ENCODE peak calls at places on chromosomes 13 and 19, in five cellular contexts. One of them, this sample, is unnamed. For H3K4me1, the result is how much of the 10 kb centered on the place peaks cover.

GRCh38 chr19:28309072-28309471 is 903.9 kb downstream of the UQCRFS1 start:
- DNase-seq in endothelial cell of umbilical vein: no peak
- DNase-seq in heart left ventricle: no peak
- DNase-seq in IMR-90: no peak
- DNase-seq in uterus: no peak
- DNase-seq in this sample: no peak

GRCh38 chr19:46849610-46850009 is 1.0 kb downstream of the AP2S1 start:
- DNase-seq in endothelial cell of umbilical vein: peak
- DNase-seq in heart left ventricle: no peak
- DNase-seq in IMR-90: no peak
- DNase-seq in uterus: no peak
- DNase-seq in this sample: peak

GRCh38 chr13:91406619-91407018 is 8.2 kb downstream of the GPC5 start:
- DNase-seq in endothelial cell of umbilical vein: peak
- DNase-seq in heart left ventricle: no peak
- DNase-seq in IMR-90: peak
- DNase-seq in uterus: no peak
- DNase-seq in this sample: no peak

GRCh38 chr13:30362869-30363268 is 55.5 kb upstream of the KATNAL1 start:
- DNase-seq in endothelial cell of umbilical vein: no peak
- DNase-seq in heart left ventricle: no peak
- DNase-seq in IMR-90: no peak
- DNase-seq in uterus: no peak
- DNase-seq in this sample: no peak

GRCh38 chr13:112688560-112689497 is 1.0 kb upstream of the ATP11A start:
- DNase-seq in endothelial cell of umbilical vein: peak
- DNase-seq in heart left ventricle: no peak
- DNase-seq in IMR-90: no peak
- DNase-seq in uterus: no peak
- DNase-seq in this sample: peak

GRCh38 chr13:51444922-51445321 is 7.9 kb downstream of the INTS6 start:
- DNase-seq in endothelial cell of umbilical vein: peak
- DNase-seq in heart left ventricle: no peak
- DNase-seq in IMR-90: peak
- DNase-seq in uterus: no peak
- DNase-seq in this sample: no peak

GRCh38 chr13:107842562-107843180 is 372.7 kb downstream of the LIG4 start:
- DNase-seq in endothelial cell of umbilical vein: peak
- DNase-seq in heart left ventricle: no peak
- DNase-seq in IMR-90: peak
- DNase-seq in uterus: no peak
- DNase-seq in this sample: no peak

GRCh38 chr19:49084206-49085019 is 838 bp upstream of the SNRNP70 start:
- DNase-seq in endothelial cell of umbilical vein: no peak
- DNase-seq in heart left ventricle: no peak
- DNase-seq in IMR-90: no peak
- DNase-seq in uterus: no peak
- DNase-seq in this sample: peak

GRCh38 chr19:18839465-18840287 is 7.9 kb downstream of the UPF1 start:
- DNase-seq in endothelial cell of umbilical vein: peak
- DNase-seq in heart left ventricle: peak
- DNase-seq in IMR-90: no peak
- DNase-seq in uterus: no peak
- DNase-seq in this sample: no peak

GRCh38 chr19:20923077-20923871 is at the start of gene ZNF85:
- DNase-seq in endothelial cell of umbilical vein: peak
- DNase-seq in heart left ventricle: peak
- DNase-seq in IMR-90: peak
- DNase-seq in uterus: peak
- DNase-seq in this sample: peak

GRCh38 chr13:108777421-108778420 is 148.3 kb downstream of the MYO16 start:
- DNase-seq in endothelial cell of umbilical vein: no peak
- DNase-seq in heart left ventricle: no peak
- DNase-seq in IMR-90: peak
- DNase-seq in uterus: no peak
- DNase-seq in this sample: no peak

GRCh38 chr13:23506071-23506820 is 64.0 kb upstream of the TNFRSF19 start:
- DNase-seq in endothelial cell of umbilical vein: no peak
- DNase-seq in heart left ventricle: no peak
- DNase-seq in IMR-90: peak
- DNase-seq in uterus: no peak
- DNase-seq in this sample: no peak

GRCh38 chr13:97353927-97354326 is 80.0 kb upstream of the RAP2A start:
- DNase-seq in endothelial cell of umbilical vein: no peak
- DNase-seq in heart left ventricle: no peak
- DNase-seq in IMR-90: peak
- DNase-seq in uterus: no peak
- DNase-seq in this sample: no peak

GRCh38 chr13:50127017-50127725 is 111.9 kb downstream of the KCNRG start:
- DNase-seq in endothelial cell of umbilical vein: no peak
- DNase-seq in heart left ventricle: peak
- DNase-seq in IMR-90: peak
- DNase-seq in uterus: peak
- DNase-seq in this sample: peak

GRCh38 chr13:98775386-98775785 is 22.9 kb upstream of the SLC15A1 start:
- DNase-seq in endothelial cell of umbilical vein: no peak
- DNase-seq in heart left ventricle: no peak
- DNase-seq in IMR-90: no peak
- DNase-seq in uterus: no peak
- DNase-seq in this sample: no peak

GRCh38 chr13:106295971-106296370 is 239.5 kb downstream of the EFNB2 start:
- DNase-seq in endothelial cell of umbilical vein: no peak
- DNase-seq in heart left ventricle: no peak
- DNase-seq in IMR-90: no peak
- DNase-seq in uterus: no peak
- DNase-seq in this sample: no peak

GRCh38 chr13:101492251-101492910 is 39.9 kb downstream of the ITGBL1 start:
- DNase-seq in endothelial cell of umbilical vein: peak
- DNase-seq in heart left ventricle: no peak
- DNase-seq in IMR-90: peak
- DNase-seq in uterus: no peak
- DNase-seq in this sample: no peak

DNA sequence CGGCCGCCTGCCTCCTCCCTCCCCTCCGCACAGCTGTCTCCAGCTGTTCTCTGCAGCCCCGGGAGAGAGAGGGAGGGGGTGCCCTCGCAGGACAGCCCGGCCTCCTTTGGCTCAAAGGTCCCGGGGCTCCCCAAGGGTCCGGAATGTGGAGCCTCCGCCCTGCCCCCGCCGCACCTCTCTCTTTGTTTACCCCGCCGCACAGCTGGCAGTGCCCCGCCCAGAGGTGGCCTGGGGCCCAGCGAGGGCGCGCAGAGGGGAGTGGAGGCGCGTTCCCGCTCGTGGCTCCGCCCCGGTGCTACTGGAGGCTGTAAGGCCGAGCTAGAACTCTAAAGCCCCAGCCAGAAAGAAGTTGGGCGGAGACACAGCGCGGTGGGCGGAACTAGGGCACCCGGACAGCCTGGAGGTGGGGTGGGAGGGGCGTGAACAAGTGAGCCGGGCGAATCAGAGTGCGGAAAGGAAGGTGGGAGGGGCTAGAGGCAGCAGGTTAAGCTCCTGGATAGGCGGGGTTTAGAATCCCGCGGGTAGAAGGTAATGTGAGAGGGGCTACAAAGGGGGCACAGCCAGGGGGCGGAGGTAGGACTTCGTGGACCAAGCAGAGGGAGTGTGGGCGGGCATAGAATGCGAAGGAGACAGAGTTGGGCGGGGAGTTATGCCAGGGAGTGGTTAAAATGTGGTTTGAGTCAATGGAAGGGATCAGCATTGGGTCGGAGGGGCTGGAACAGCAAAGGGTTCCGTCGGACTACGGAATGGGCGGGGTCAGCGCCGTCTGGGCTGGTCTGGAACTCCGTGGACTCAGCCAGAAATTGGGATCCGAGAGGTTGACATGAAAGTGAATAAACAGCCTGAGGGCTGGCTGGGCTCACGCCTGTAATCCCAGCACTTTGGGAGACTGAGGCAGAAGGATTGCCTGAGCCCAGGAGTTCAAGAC is 2.8 kb downstream of the LTBP4 start:
- DNase-seq in endothelial cell of umbilical vein: peak
- DNase-seq in heart left ventricle: peak
- DNase-seq in IMR-90: peak
- DNase-seq in uterus: peak
- DNase-seq in this sample: peak
- TF ChIP-seq POLR2A in endothelial cell of umbilical vein: no peak
- TF ChIP-seq POLR2A in heart left ventricle: peak
- TF ChIP-seq POLR2A in IMR-90: no peak
- TF ChIP-seq POLR2A in uterus: peak
- TF ChIP-seq POLR2A in this sample: no peak

GRCh38 chr19:32475393-32475792 is 69.8 kb downstream of the DPY19L3 start:
- DNase-seq in endothelial cell of umbilical vein: no peak
- DNase-seq in heart left ventricle: no peak
- DNase-seq in IMR-90: no peak
- DNase-seq in uterus: no peak
- DNase-seq in this sample: no peak

GRCh38 chr19:32469796-32470195 is 64.2 kb downstream of the DPY19L3 start:
- DNase-seq in endothelial cell of umbilical vein: no peak
- DNase-seq in heart left ventricle: no peak
- DNase-seq in IMR-90: peak
- DNase-seq in uterus: no peak
- DNase-seq in this sample: no peak

GRCh38 chr19:32465176-32465575 is 59.6 kb downstream of the DPY19L3 start:
- DNase-seq in endothelial cell of umbilical vein: no peak
- DNase-seq in heart left ventricle: no peak
- DNase-seq in IMR-90: no peak
- DNase-seq in uterus: no peak
- DNase-seq in this sample: no peak

GRCh38 chr19:32471811-32472210 is 66.2 kb downstream of the DPY19L3 start:
- DNase-seq in endothelial cell of umbilical vein: no peak
- DNase-seq in heart left ventricle: no peak
- DNase-seq in IMR-90: no peak
- DNase-seq in uterus: no peak
- DNase-seq in this sample: no peak

DNA sequence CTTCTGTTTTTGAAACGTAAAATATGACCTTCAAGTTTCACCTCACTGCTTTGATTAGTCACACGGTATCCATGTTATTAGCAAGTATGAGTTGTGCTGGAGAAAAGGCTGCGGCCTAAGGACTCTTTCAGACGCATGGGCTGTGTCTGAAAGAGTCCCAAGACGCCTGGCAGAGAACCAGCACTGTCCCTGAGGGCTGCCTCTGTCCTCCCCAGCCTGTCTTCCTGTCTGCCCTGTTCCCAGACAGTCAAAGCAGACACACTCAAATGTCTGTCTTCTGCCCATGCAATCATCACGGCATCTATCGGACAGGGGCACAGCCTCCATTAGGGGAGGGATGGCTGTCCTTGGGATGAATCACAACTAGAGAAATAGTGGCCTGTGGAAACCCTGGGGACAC is 65.5 kb downstream of the DPY19L3 start:
- DNase-seq in endothelial cell of umbilical vein: no peak
- DNase-seq in heart left ventricle: peak
- DNase-seq in IMR-90: no peak
- DNase-seq in uterus: no peak
- DNase-seq in this sample: no peak
- H3K4me1 ChIP-seq in endothelial cell of umbilical vein: under half
- H3K4me1 ChIP-seq in heart left ventricle: under half
- H3K4me1 ChIP-seq in IMR-90: under half
- H3K4me1 ChIP-seq in uterus: under half
- H3K4me1 ChIP-seq in this sample: under half

GRCh38 chr19:2478324-2478755 is 2.4 kb downstream of the GADD45B start:
- DNase-seq in endothelial cell of umbilical vein: peak
- DNase-seq in heart left ventricle: peak
- DNase-seq in IMR-90: peak
- DNase-seq in uterus: peak
- DNase-seq in this sample: peak
- TF ChIP-seq POLR2A in endothelial cell of umbilical vein: no peak
- TF ChIP-seq POLR2A in heart left ventricle: no peak
- TF ChIP-seq POLR2A in IMR-90: no peak
- TF ChIP-seq POLR2A in uterus: peak
- TF ChIP-seq POLR2A in this sample: peak

GRCh38 chr19:38708413-38709024 is 35.8 kb downstream of the CAPN12 start:
- DNase-seq in endothelial cell of umbilical vein: no peak
- DNase-seq in heart left ventricle: no peak
- DNase-seq in IMR-90: no peak
- DNase-seq in uterus: no peak
- DNase-seq in this sample: no peak

GRCh38 chr19:38709671-38710415 is 34.4 kb downstream of the CAPN12 start:
- DNase-seq in endothelial cell of umbilical vein: no peak
- DNase-seq in heart left ventricle: no peak
- DNase-seq in IMR-90: no peak
- DNase-seq in uterus: no peak
- DNase-seq in this sample: peak

GRCh38 chr19:38710416-38710702 is 33.9 kb downstream of the CAPN12 start:
- DNase-seq in endothelial cell of umbilical vein: no peak
- DNase-seq in heart left ventricle: no peak
- DNase-seq in IMR-90: no peak
- DNase-seq in uterus: no peak
- DNase-seq in this sample: no peak

GRCh38 chr19:38707512-38708114 is 36.7 kb downstream of the CAPN12 start:
- DNase-seq in endothelial cell of umbilical vein: peak
- DNase-seq in heart left ventricle: peak
- DNase-seq in IMR-90: peak
- DNase-seq in uterus: peak
- DNase-seq in this sample: peak

GRCh38 chr19:38709119-38709518 is 35.2 kb downstream of the CAPN12 start:
- DNase-seq in endothelial cell of umbilical vein: no peak
- DNase-seq in heart left ventricle: no peak
- DNase-seq in IMR-90: no peak
- DNase-seq in uterus: no peak
- DNase-seq in this sample: no peak
- H3K4me1 ChIP-seq in endothelial cell of umbilical vein: under half
- H3K4me1 ChIP-seq in heart left ventricle: half or more
- H3K4me1 ChIP-seq in IMR-90: under half
- H3K4me1 ChIP-seq in uterus: under half
- H3K4me1 ChIP-seq in this sample: half or more

GRCh38 chr19:51364200-51365106 is 1.7 kb downstream of the ETFB start:
- DNase-seq in endothelial cell of umbilical vein: no peak
- DNase-seq in heart left ventricle: no peak
- DNase-seq in IMR-90: no peak
- DNase-seq in uterus: no peak
- DNase-seq in this sample: no peak
- TF ChIP-seq POLR2A in endothelial cell of umbilical vein: no peak
- TF ChIP-seq POLR2A in heart left ventricle: no peak
- TF ChIP-seq POLR2A in IMR-90: no peak
- TF ChIP-seq POLR2A in uterus: no peak
- TF ChIP-seq POLR2A in this sample: no peak

GRCh38 chr19:6076675-6077463 is 33.4 kb downstream of the RFX2 start:
- DNase-seq in endothelial cell of umbilical vein: no peak
- DNase-seq in heart left ventricle: no peak
- DNase-seq in IMR-90: peak
- DNase-seq in uterus: no peak
- DNase-seq in this sample: no peak
- H3K4me1 ChIP-seq in endothelial cell of umbilical vein: under half
- H3K4me1 ChIP-seq in heart left ventricle: under half
- H3K4me1 ChIP-seq in IMR-90: under half
- H3K4me1 ChIP-seq in uterus: under half
- H3K4me1 ChIP-seq in this sample: under half

GRCh38 chr13:113837554-113838355 is 26.1 kb downstream of the GAS6 start:
- DNase-seq in endothelial cell of umbilical vein: peak
- DNase-seq in heart left ventricle: peak
- DNase-seq in IMR-90: peak
- DNase-seq in uterus: peak
- DNase-seq in this sample: no peak
- TF ChIP-seq POLR2A in endothelial cell of umbilical vein: peak
- TF ChIP-seq POLR2A in heart left ventricle: no peak
- TF ChIP-seq POLR2A in IMR-90: peak
- TF ChIP-seq POLR2A in uterus: peak
- TF ChIP-seq POLR2A in this sample: no peak

This sample was measured in spleen.